ENCODE peak calls at places on chromosomes 5 and 9, in nine cellular contexts. One of them, this sample, is unnamed.

GRCh38 chr9:37295796-37296195 is 126.7 kb upstream of the GRHPR start:
- DNase-seq in GM23248: no peak
- DNase-seq in naive thymus-derived CD4-positive, alpha-beta T cell: no peak
- DNase-seq in stomach: no peak
- DNase-seq in RWPE2: no peak
- DNase-seq in ovary: no peak
- DNase-seq in body of pancreas: no peak
- DNase-seq in CD8-positive, alpha-beta T cell: no peak
- DNase-seq in HCT116: no peak
- DNase-seq in this sample: no peak

GRCh38 chr5:107941036-107941435 is 270.3 kb upstream of the EFNA5 start:
- DNase-seq in HCT116: no peak
- DNase-seq in GM23248: no peak
- DNase-seq in CD8-positive, alpha-beta T cell: no peak
- DNase-seq in RWPE2: no peak
- DNase-seq in ovary: no peak
- DNase-seq in body of pancreas: no peak
- DNase-seq in naive thymus-derived CD4-positive, alpha-beta T cell: no peak
- DNase-seq in stomach: no peak
- DNase-seq in this sample: no peak

GRCh38 chr5:1037123-1037670 is 28.6 kb downstream of the NKD2 start:
- DNase-seq in naive thymus-derived CD4-positive, alpha-beta T cell: no peak
- DNase-seq in ovary: no peak
- DNase-seq in HCT116: no peak
- DNase-seq in RWPE2: no peak
- DNase-seq in GM23248: no peak
- DNase-seq in body of pancreas: no peak
- DNase-seq in CD8-positive, alpha-beta T cell: no peak
- DNase-seq in stomach: no peak
- DNase-seq in this sample: no peak

GRCh38 chr5:91641730-91642350 is 258.7 kb upstream of the ARRDC3 start:
- DNase-seq in stomach: no peak
- DNase-seq in naive thymus-derived CD4-positive, alpha-beta T cell: no peak
- DNase-seq in HCT116: peak; percentile 34
- DNase-seq in RWPE2: no peak
- DNase-seq in CD8-positive, alpha-beta T cell: no peak
- DNase-seq in ovary: no peak
- DNase-seq in body of pancreas: no peak
- DNase-seq in GM23248: peak; percentile 52
- DNase-seq in this sample: no peak

GRCh38 chr5:104179057-104179456 is 616.5 kb upstream of the NUDT12 start:
- DNase-seq in HCT116: peak; percentile 68
- DNase-seq in CD8-positive, alpha-beta T cell: no peak
- DNase-seq in naive thymus-derived CD4-positive, alpha-beta T cell: no peak
- DNase-seq in GM23248: peak; percentile 40
- DNase-seq in body of pancreas: peak; percentile 43
- DNase-seq in RWPE2: no peak
- DNase-seq in stomach: peak; percentile 30
- DNase-seq in ovary: no peak
- DNase-seq in this sample: no peak

GRCh38 chr5:26868504-26868903 is 169.9 kb downstream of the CDH9 start:
- DNase-seq in GM23248: no peak
- DNase-seq in RWPE2: no peak
- DNase-seq in CD8-positive, alpha-beta T cell: no peak
- DNase-seq in HCT116: no peak
- DNase-seq in ovary: no peak
- DNase-seq in stomach: no peak
- DNase-seq in naive thymus-derived CD4-positive, alpha-beta T cell: no peak
- DNase-seq in body of pancreas: no peak
- DNase-seq in this sample: no peak

GRCh38 chr9:89787595-89787994 is 182.8 kb downstream of the GADD45G start:
- DNase-seq in ovary: no peak
- DNase-seq in RWPE2: no peak
- DNase-seq in GM23248: no peak
- DNase-seq in HCT116: no peak
- DNase-seq in naive thymus-derived CD4-positive, alpha-beta T cell: no peak
- DNase-seq in CD8-positive, alpha-beta T cell: no peak
- DNase-seq in body of pancreas: no peak
- DNase-seq in stomach: no peak
- DNase-seq in this sample: no peak

GRCh38 chr5:39518516-39518915 is 93.7 kb upstream of the DAB2 start:
- DNase-seq in CD8-positive, alpha-beta T cell: no peak
- DNase-seq in RWPE2: no peak
- DNase-seq in GM23248: peak; percentile 83
- DNase-seq in ovary: no peak
- DNase-seq in naive thymus-derived CD4-positive, alpha-beta T cell: no peak
- DNase-seq in HCT116: no peak
- DNase-seq in stomach: no peak
- DNase-seq in body of pancreas: no peak
- DNase-seq in this sample: no peak

GRCh38 chr5:107321906-107322305 is 348.8 kb downstream of the EFNA5 start:
- DNase-seq in ovary: no peak
- DNase-seq in CD8-positive, alpha-beta T cell: no peak
- DNase-seq in stomach: no peak
- DNase-seq in RWPE2: no peak
- DNase-seq in naive thymus-derived CD4-positive, alpha-beta T cell: no peak
- DNase-seq in body of pancreas: no peak
- DNase-seq in GM23248: no peak
- DNase-seq in HCT116: no peak
- DNase-seq in this sample: no peak

GRCh38 chr5:104998572-104998971 is 1436.0 kb upstream of the NUDT12 start:
- DNase-seq in GM23248: no peak
- DNase-seq in naive thymus-derived CD4-positive, alpha-beta T cell: no peak
- DNase-seq in body of pancreas: no peak
- DNase-seq in RWPE2: no peak
- DNase-seq in stomach: no peak
- DNase-seq in HCT116: no peak
- DNase-seq in ovary: no peak
- DNase-seq in CD8-positive, alpha-beta T cell: no peak
- DNase-seq in this sample: no peak

GRCh38 chr9:123825337-123825736 is 104.6 kb downstream of the DENND1A start:
- DNase-seq in body of pancreas: no peak
- DNase-seq in naive thymus-derived CD4-positive, alpha-beta T cell: no peak
- DNase-seq in GM23248: peak; percentile 13
- DNase-seq in stomach: no peak
- DNase-seq in ovary: no peak
- DNase-seq in HCT116: no peak
- DNase-seq in RWPE2: no peak
- DNase-seq in CD8-positive, alpha-beta T cell: no peak
- DNase-seq in this sample: no peak

GRCh38 chr5:142063878-142064331 is 44.7 kb upstream of the NDFIP1 start:
- DNase-seq in ovary: peak; percentile 37
- DNase-seq in GM23248: peak; percentile 80
- DNase-seq in stomach: peak; percentile 39
- DNase-seq in RWPE2: no peak
- DNase-seq in HCT116: no peak
- DNase-seq in CD8-positive, alpha-beta T cell: peak; percentile 31
- DNase-seq in body of pancreas: peak; percentile 56
- DNase-seq in naive thymus-derived CD4-positive, alpha-beta T cell: peak; percentile 13
- DNase-seq in this sample: no peak

GRCh38 chr9:129505270-129505881 is 115.5 kb downstream of the C9orf50 start:
- DNase-seq in body of pancreas: no peak
- DNase-seq in CD8-positive, alpha-beta T cell: no peak
- DNase-seq in stomach: no peak
- DNase-seq in naive thymus-derived CD4-positive, alpha-beta T cell: no peak
- DNase-seq in ovary: no peak
- DNase-seq in HCT116: no peak
- DNase-seq in GM23248: no peak
- DNase-seq in RWPE2: no peak
- DNase-seq in this sample: no peak

GRCh38 chr9:127838375-127839078 is 15.9 kb downstream of the ENG start:
- DNase-seq in ovary: peak; percentile 84
- DNase-seq in CD8-positive, alpha-beta T cell: no peak
- DNase-seq in body of pancreas: peak; percentile 47
- DNase-seq in GM23248: peak; percentile 99
- DNase-seq in naive thymus-derived CD4-positive, alpha-beta T cell: no peak
- DNase-seq in HCT116: no peak
- DNase-seq in stomach: peak; percentile 44
- DNase-seq in RWPE2: no peak
- DNase-seq in this sample: no peak

GRCh38 chr9:28197653-28198052 is 624.4 kb upstream of the C9orf72 start:
- DNase-seq in stomach: no peak
- DNase-seq in body of pancreas: no peak
- DNase-seq in GM23248: no peak
- DNase-seq in naive thymus-derived CD4-positive, alpha-beta T cell: no peak
- DNase-seq in RWPE2: no peak
- DNase-seq in HCT116: no peak
- DNase-seq in CD8-positive, alpha-beta T cell: no peak
- DNase-seq in ovary: no peak
- DNase-seq in this sample: no peak

GRCh38 chr5:67985686-67986387 is 229.7 kb upstream of the PIK3R1 start:
- DNase-seq in CD8-positive, alpha-beta T cell: no peak
- DNase-seq in HCT116: no peak
- DNase-seq in GM23248: peak; percentile 11
- DNase-seq in stomach: no peak
- DNase-seq in body of pancreas: no peak
- DNase-seq in RWPE2: no peak
- DNase-seq in naive thymus-derived CD4-positive, alpha-beta T cell: no peak
- DNase-seq in ovary: no peak
- DNase-seq in this sample: no peak

GRCh38 chr5:34450338-34450737 is 205.8 kb upstream of the RAI14 start:
- DNase-seq in naive thymus-derived CD4-positive, alpha-beta T cell: no peak
- DNase-seq in body of pancreas: no peak
- DNase-seq in HCT116: no peak
- DNase-seq in GM23248: no peak
- DNase-seq in CD8-positive, alpha-beta T cell: no peak
- DNase-seq in stomach: no peak
- DNase-seq in RWPE2: no peak
- DNase-seq in ovary: no peak
- DNase-seq in this sample: no peak

DNA sequence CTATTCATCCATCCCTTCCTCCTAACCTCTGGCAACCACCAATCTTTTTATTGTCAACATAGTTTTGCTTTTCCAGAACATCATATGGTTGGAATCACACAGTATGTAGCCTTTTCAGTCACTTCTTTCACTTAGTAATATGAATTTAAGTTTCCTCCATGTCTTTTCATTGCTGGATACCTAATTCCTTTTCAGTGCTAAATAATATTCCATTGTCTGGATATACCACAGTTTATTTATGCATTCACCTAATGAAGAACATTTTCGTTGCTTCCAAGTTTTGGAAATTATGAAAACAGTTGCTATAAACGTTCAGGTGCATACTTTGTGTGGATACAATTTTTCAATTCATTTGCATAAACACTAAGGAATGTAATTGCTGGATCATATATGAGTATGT is 70.7 kb upstream of the FNIP1 start:
- DNase-seq in naive thymus-derived CD4-positive, alpha-beta T cell: no peak
- DNase-seq in CD8-positive, alpha-beta T cell: no peak
- DNase-seq in stomach: no peak
- DNase-seq in ovary: no peak
- DNase-seq in RWPE2: no peak
- DNase-seq in HCT116: no peak
- DNase-seq in GM23248: no peak
- DNase-seq in body of pancreas: no peak
- DNase-seq in this sample: no peak
- H3K9me3 ChIP-seq in naive thymus-derived CD4-positive, alpha-beta T cell: peaks cover 13% of the 10 kb centered on the region
- H3K9me3 ChIP-seq in CD8-positive, alpha-beta T cell: peaks cover 12% of the 10 kb centered on the region
- H3K9me3 ChIP-seq in stomach: peaks cover 37% of the 10 kb centered on the region
- H3K9me3 ChIP-seq in ovary: no peaks in the 10 kb centered on the region
- H3K9me3 ChIP-seq in RWPE2: peaks cover 2% of the 10 kb centered on the region
- H3K9me3 ChIP-seq in HCT116: no peaks in the 10 kb centered on the region
- H3K9me3 ChIP-seq in GM23248: no peaks in the 10 kb centered on the region
- H3K9me3 ChIP-seq in body of pancreas: no peaks in the 10 kb centered on the region
- H3K9me3 ChIP-seq in this sample: no peaks in the 10 kb centered on the region

DNA sequence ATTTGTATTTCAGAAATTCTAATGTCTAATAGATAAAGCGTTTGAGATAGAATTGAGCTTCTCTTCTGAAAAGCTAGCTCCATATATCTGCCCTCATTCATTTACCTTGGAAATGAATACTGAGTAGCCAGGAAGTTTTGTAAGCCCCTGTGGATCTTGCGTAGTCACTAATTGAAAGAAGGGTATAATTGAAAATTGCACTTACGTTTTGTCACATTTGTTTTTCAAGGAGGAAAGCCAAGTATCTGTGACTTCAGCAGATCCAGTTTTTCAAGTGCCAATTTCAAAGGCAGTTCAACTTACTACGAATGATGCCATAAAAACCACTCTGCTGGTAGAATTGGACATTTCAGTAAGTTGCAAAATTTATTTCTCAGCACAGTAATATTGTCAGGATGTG is 14.0 kb downstream of the MTRR start:
- DNase-seq in CD8-positive, alpha-beta T cell: no peak
- DNase-seq in HCT116: no peak
- DNase-seq in naive thymus-derived CD4-positive, alpha-beta T cell: no peak
- DNase-seq in ovary: no peak
- DNase-seq in stomach: no peak
- DNase-seq in RWPE2: no peak
- DNase-seq in body of pancreas: no peak
- DNase-seq in GM23248: no peak
- DNase-seq in this sample: no peak
- H3K36me3 ChIP-seq in CD8-positive, alpha-beta T cell: peaks cover 22% of the 10 kb centered on the region
- H3K36me3 ChIP-seq in HCT116: peaks cover 54% of the 10 kb centered on the region
- H3K36me3 ChIP-seq in naive thymus-derived CD4-positive, alpha-beta T cell: peaks cover 6% of the 10 kb centered on the region
- H3K36me3 ChIP-seq in ovary: no peaks in the 10 kb centered on the region
- H3K36me3 ChIP-seq in stomach: peaks cover 86% of the 10 kb centered on the region
- H3K36me3 ChIP-seq in RWPE2: peaks cover 93% of the 10 kb centered on the region
- H3K36me3 ChIP-seq in body of pancreas: peaks cover 19% of the 10 kb centered on the region
- H3K36me3 ChIP-seq in GM23248: peaks cover 28% of the 10 kb centered on the region
- H3K36me3 ChIP-seq in this sample: peaks cover 72% of the 10 kb centered on the region

GRCh38 chr5:166123698-166124097 is 2167.7 kb upstream of the WWC1 start:
- DNase-seq in CD8-positive, alpha-beta T cell: no peak
- DNase-seq in body of pancreas: no peak
- DNase-seq in RWPE2: no peak
- DNase-seq in ovary: no peak
- DNase-seq in stomach: no peak
- DNase-seq in HCT116: no peak
- DNase-seq in GM23248: no peak
- DNase-seq in naive thymus-derived CD4-positive, alpha-beta T cell: no peak
- DNase-seq in this sample: no peak
- H3K9me3 ChIP-seq in CD8-positive, alpha-beta T cell: no peaks in the 10 kb centered on the region
- H3K9me3 ChIP-seq in body of pancreas: no peaks in the 10 kb centered on the region
- H3K9me3 ChIP-seq in RWPE2: no peaks in the 10 kb centered on the region
- H3K9me3 ChIP-seq in ovary: no peaks in the 10 kb centered on the region
- H3K9me3 ChIP-seq in stomach: no peaks in the 10 kb centered on the region
- H3K9me3 ChIP-seq in HCT116: peaks cover 14% of the 10 kb centered on the region
- H3K9me3 ChIP-seq in GM23248: no peaks in the 10 kb centered on the region
- H3K9me3 ChIP-seq in naive thymus-derived CD4-positive, alpha-beta T cell: no peaks in the 10 kb centered on the region
- H3K9me3 ChIP-seq in this sample: no peaks in the 10 kb centered on the region

GRCh38 chr5:58579781-58580180 is 3.1 kb upstream of the RAB3C start:
- DNase-seq in GM23248: no peak
- DNase-seq in naive thymus-derived CD4-positive, alpha-beta T cell: no peak
- DNase-seq in RWPE2: no peak
- DNase-seq in body of pancreas: no peak
- DNase-seq in CD8-positive, alpha-beta T cell: no peak
- DNase-seq in ovary: no peak
- DNase-seq in stomach: no peak
- DNase-seq in HCT116: no peak
- DNase-seq in this sample: no peak

GRCh38 chr5:58582411-58583393 is at the start of gene RAB3C:
- DNase-seq in naive thymus-derived CD4-positive, alpha-beta T cell: no peak
- DNase-seq in stomach: peak; percentile 92
- DNase-seq in GM23248: peak; percentile 97
- DNase-seq in HCT116: peak; percentile 44
- DNase-seq in body of pancreas: peak; percentile 94
- DNase-seq in ovary: peak; percentile 88
- DNase-seq in CD8-positive, alpha-beta T cell: no peak
- DNase-seq in RWPE2: peak; percentile 93
- DNase-seq in this sample: no peak

DNA sequence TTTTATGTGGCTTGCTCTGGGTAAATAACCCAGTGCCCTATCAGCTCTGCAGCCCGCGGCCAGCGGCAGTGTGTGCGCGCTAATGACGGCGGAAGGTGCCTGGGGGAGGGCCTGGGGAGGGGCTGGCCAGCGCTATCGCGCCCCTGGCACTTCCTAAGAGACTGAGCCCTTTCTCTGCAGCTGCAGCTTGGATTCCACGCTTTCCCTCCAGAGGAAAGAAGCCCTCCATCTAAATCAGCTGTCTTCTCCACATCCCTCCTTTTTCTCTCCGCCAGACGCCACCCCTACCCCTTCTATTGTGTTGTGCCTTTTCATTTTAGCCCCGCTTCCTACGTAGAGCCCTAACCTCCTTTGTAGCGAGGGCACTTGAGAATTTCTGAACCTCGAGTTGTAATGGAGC is 871 bp upstream of the RAB3C start:
- DNase-seq in body of pancreas: peak; percentile 52
- DNase-seq in stomach: no peak
- DNase-seq in RWPE2: no peak
- DNase-seq in GM23248: no peak
- DNase-seq in ovary: peak; percentile 14
- DNase-seq in naive thymus-derived CD4-positive, alpha-beta T cell: no peak
- DNase-seq in CD8-positive, alpha-beta T cell: no peak
- DNase-seq in HCT116: no peak
- DNase-seq in this sample: no peak
- H3K36me3 ChIP-seq in body of pancreas: no peaks in the 10 kb centered on the region
- H3K36me3 ChIP-seq in stomach: no peaks in the 10 kb centered on the region
- H3K36me3 ChIP-seq in RWPE2: no peaks in the 10 kb centered on the region
- H3K36me3 ChIP-seq in GM23248: no peaks in the 10 kb centered on the region
- H3K36me3 ChIP-seq in ovary: no peaks in the 10 kb centered on the region
- H3K36me3 ChIP-seq in naive thymus-derived CD4-positive, alpha-beta T cell: no peaks in the 10 kb centered on the region
- H3K36me3 ChIP-seq in CD8-positive, alpha-beta T cell: no peaks in the 10 kb centered on the region
- H3K36me3 ChIP-seq in HCT116: no peaks in the 10 kb centered on the region
- H3K36me3 ChIP-seq in this sample: no peaks in the 10 kb centered on the region